ENCODE peak calls at places on chromosomes 4 and X, in eight cellular contexts. E is H7, C is stomach, X is NCI-H2171 treated with DMSO at 0.1 percent for 48 hours, B is IMR-90, H is NB4, I is amygdala, J is NCI-H446 treated with DMSO at 0.1 percent for 48 hours. L is an unnamed sample.

GRCh38 chr4:117477925-117478324 is 392.5 kb upstream of the TRAM1L1 start:
- DNase-seq in E (no peak), C (no peak), X (no peak), B (peak; percentile 3), H (no peak), I (no peak), J (no peak), L (no peak)

GRCh38 chr4:8050555-8051206 is 107.9 kb downstream of the ABLIM2 start:
- DNase-seq in E (peak; percentile 87), C (peak; percentile 71), X (peak; percentile 66), B (peak; percentile 11), H (no peak), I (no peak), J (no peak), L (peak; percentile 45)

GRCh38 chr4:56155432-56155831 is 206.7 kb downstream of the CEP135 start:
- DNase-seq in E (no peak), C (no peak), X (no peak), B (no peak), H (no peak), I (no peak), J (no peak), L (no peak)

GRCh38 chr4:90951037-90951436 is 823.8 kb downstream of the CCSER1 start:
- DNase-seq in E (no peak), C (no peak), X (no peak), B (peak; percentile 61), H (no peak), I (no peak), J (no peak), L (no peak)

GRCh38 chr4:183407635-183408463 is 36.6 kb upstream of the CDKN2AIP start:
- DNase-seq in E (no peak), C (no peak), X (no peak), B (no peak), H (no peak), I (no peak), J (no peak), L (no peak)

GRCh38 chr4:6658635-6659075 is 18.2 kb downstream of the MRFAP1 start:
- DNase-seq in E (peak; percentile 86), C (no peak), X (no peak), B (peak; percentile 28), H (no peak), I (no peak), J (no peak), L (no peak)

GRCh38 chr4:141643557-141643956 is 7.2 kb downstream of the IL15 start:
- DNase-seq in E (no peak), C (no peak), X (no peak), B (peak; percentile 92), H (no peak), I (no peak), J (no peak), L (no peak)

GRCh38 chr4:110621328-110621812 is 1.5 kb downstream of the PITX2 start:
- DNase-seq in E (peak; percentile 62), C (no peak), X (no peak), B (no peak), H (no peak), I (no peak), J (no peak), L (no peak)

GRCh38 chr4:111398906-111399330 is 746.3 kb upstream of the FAM241A start:
- DNase-seq in E (no peak), C (no peak), X (peak; percentile 20), B (peak; percentile 17), H (no peak), I (no peak), J (peak; percentile 95), L (no peak)

GRCh38 chrX:149467920-149468319 is 37.2 kb downstream of the IDS start:
- DNase-seq in E (no peak), C (no peak), X (no peak), B (no peak), H (no peak), I (no peak), J (no peak), L (no peak)

GRCh38 chr4:109433281-109434006 is at the start of gene SEC24B:
- DNase-seq in E (peak; percentile 91), C (peak; percentile 91), X (peak; percentile 56), B (peak; percentile 62), H (peak; percentile 86), I (peak; percentile 52), J (peak; percentile 56), L (peak; percentile 86)

GRCh38 chr4:3522326-3522640 is 9.9 kb downstream of the LRPAP1 start:
- DNase-seq in E (no peak), C (no peak), X (no peak), B (no peak), H (no peak), I (no peak), J (no peak), L (no peak)

GRCh38 chr4:87521757-87522374 is 7.3 kb downstream of the SPARCL1 start:
- DNase-seq in E (no peak), C (no peak), X (peak; percentile 89), B (peak; percentile 37), H (peak; percentile 54), I (no peak), J (no peak), L (no peak)

GRCh38 chr4:109410226-109410625 is 23.4 kb upstream of the SEC24B start:
- DNase-seq in E (no peak), C (no peak), X (no peak), B (no peak), H (no peak), I (no peak), J (no peak), L (no peak)

GRCh38 chr4:138911903-138912713 is 103.5 kb upstream of the NOCT start:
- DNase-seq in E (no peak), C (no peak), X (no peak), B (no peak), H (no peak), I (no peak), J (no peak), L (no peak)

GRCh38 chr4:169723207-169723606 is 34.5 kb downstream of the HPF1 start:
- DNase-seq in E (peak; percentile 32), C (no peak), X (no peak), B (no peak), H (peak; percentile 16), I (no peak), J (no peak), L (peak; percentile 40)

GRCh38 chr4:177079327-177079726 is 230.3 kb upstream of the NEIL3 start:
- DNase-seq in E (no peak), C (no peak), X (no peak), B (no peak), H (peak; percentile 36), I (no peak), J (no peak), L (no peak)

GRCh38 chr4:57053508-57053907 is 56.7 kb downstream of the IGFBP7 start:
- DNase-seq in E (no peak), C (no peak), X (no peak), B (peak; percentile 80), H (no peak), I (no peak), J (no peak), L (no peak)

GRCh38 chrX:100353326-100353725 is 56.7 kb downstream of the PCDH19 start:
- DNase-seq in E (no peak), C (no peak), X (no peak), B (no peak), H (no peak), I (no peak), J (no peak), L (no peak)

GRCh38 chrX:153649915-153650782 is 3.1 kb downstream of the DUSP9 start:
- DNase-seq in E (peak; percentile 53), C (no peak), X (no peak), B (no peak), H (no peak), I (no peak), J (no peak), L (no peak)

GRCh38 chr4:152836936-152837335 is 57.2 kb downstream of the ARFIP1 start:
- DNase-seq in E (no peak), C (no peak), X (no peak), B (no peak), H (no peak), I (no peak), J (no peak), L (no peak)

GRCh38 chr4:139461022-139461421 is 7.1 kb downstream of the RAB33B start:
- DNase-seq in E (peak; percentile 82), C (no peak), X (no peak), B (no peak), H (no peak), I (no peak), J (no peak), L (no peak)

GRCh38 chr4:183205193-183205592 is 106.1 kb downstream of the WWC2 start:
- DNase-seq in E (no peak), C (no peak), X (no peak), B (no peak), H (no peak), I (no peak), J (no peak), L (no peak)

GRCh38 chr4:145481164-145481941 is at the start of gene SMAD1:
- DNase-seq in E (peak; percentile 84), C (peak; percentile 88), X (peak; percentile 50), B (peak; percentile 82), H (no peak), I (peak; percentile 56), J (peak; percentile 73), L (peak; percentile 68)

GRCh38 chrX:144896323-144896722 is 351.0 kb upstream of the SPANXN1 start:
- DNase-seq in E (peak; percentile 10), C (no peak), X (peak; percentile 0), B (no peak), H (peak; percentile 5), I (no peak), J (no peak), L (peak; percentile 10)

GRCh38 chr4:8377103-8378075 is 63.1 kb downstream of the ACOX3 start:
- DNase-seq in E (no peak), C (no peak), X (no peak), B (no peak), H (no peak), I (no peak), J (no peak), L (no peak)

GRCh38 chr4:109414938-109415337 is 18.7 kb upstream of the SEC24B start:
- DNase-seq in E (no peak), C (no peak), X (no peak), B (peak; percentile 54), H (no peak), I (no peak), J (no peak), L (no peak)

GRCh38 chr4:75584067-75584466 is 28.2 kb downstream of the ODAPH start:
- DNase-seq in E (no peak), C (no peak), X (no peak), B (no peak), H (no peak), I (no peak), J (no peak), L (no peak)

GRCh38 chr4:186953601-186954260 is 230.1 kb upstream of the FAT1 start:
- DNase-seq in E (no peak), C (no peak), X (no peak), B (no peak), H (no peak), I (no peak), J (no peak), L (no peak)

GRCh38 chr4:120331486-120332281 is 265.0 kb upstream of the MAD2L1 start:
- DNase-seq in E (no peak), C (no peak), X (no peak), B (no peak), H (no peak), I (no peak), J (no peak), L (no peak)

GRCh38 chr4:26051278-26051677 is 137.3 kb downstream of the SMIM20 start:
- DNase-seq in E (no peak), C (no peak), X (no peak), B (no peak), H (no peak), I (no peak), J (no peak), L (no peak)